ENCODE peak calls at places on chromosomes 5 and 9, in five cellular contexts. H, P, W, N and B are unnamed samples.

GRCh38 chr5:140632366-140633080 is 452 bp downstream of the CD14 start:
- DNase-seq in N (peak; percentile 37), P (peak; percentile 59), W (no peak), H (peak; percentile 68), B (peak; percentile 52)

GRCh38 chr5:152379331-152379730 is 25.7 kb downstream of the NMUR2 start:
- DNase-seq in N (no peak), W (no peak), P (no peak), H (no peak), B (no peak)

GRCh38 chr5:166123698-166124097 is 2167.7 kb upstream of the WWC1 start:
- DNase-seq in H (no peak), P (no peak), N (no peak), W (no peak), B (no peak)

GRCh38 chr5:607541-608285 is 4.4 kb upstream of the CEP72 start:
- DNase-seq in W (no peak), H (no peak), P (no peak), N (peak; percentile 25), B (no peak)

GRCh38 chr5:6525910-6526309 is 77.3 kb downstream of the UBE2QL1 start:
- DNase-seq in P (no peak), N (peak; percentile 52), H (no peak), W (peak; percentile 40), B (no peak)

GRCh38 chr5:108369167-108369566 is 12.7 kb downstream of the FBXL17 start:
- DNase-seq in W (no peak), P (no peak), N (no peak), H (no peak), B (no peak)

GRCh38 chr5:134041570-134042411 is 37.0 kb upstream of the VDAC1 start:
- DNase-seq in P (no peak), H (no peak), W (no peak), N (no peak), B (no peak)

GRCh38 chr5:75677607-75678006 is 39.6 kb downstream of the POC5 start:
- DNase-seq in N (no peak), W (no peak), P (no peak), H (no peak), B (no peak)

DNA sequence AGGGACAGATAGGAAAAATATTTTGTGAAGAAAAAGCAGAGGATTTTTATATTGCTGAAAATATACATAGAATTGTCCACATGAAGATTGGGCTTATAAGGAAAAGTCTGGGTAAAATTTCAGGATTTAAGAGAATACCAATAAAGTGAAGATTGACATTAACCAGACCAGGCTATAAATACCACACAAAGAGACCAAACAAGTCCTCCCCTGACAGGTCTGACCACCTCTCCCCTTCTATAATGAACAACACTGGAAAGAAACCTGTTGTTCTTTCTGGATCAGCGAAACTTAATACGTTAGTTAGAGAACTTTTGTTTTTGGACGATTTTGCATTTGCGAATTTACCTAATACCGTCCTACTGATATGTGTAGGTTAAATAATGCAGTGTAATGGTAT is 138.3 kb downstream of the ISL1 start:
- DNase-seq in N (no peak), H (no peak), P (no peak), W (no peak), B (no peak)
- H3K4me3 ChIP-seq in N (no peak overlapping the region), H (no peak overlapping the region), P (no peak overlapping the region), W (no peak overlapping the region), B (no peak overlapping the region)

DNA sequence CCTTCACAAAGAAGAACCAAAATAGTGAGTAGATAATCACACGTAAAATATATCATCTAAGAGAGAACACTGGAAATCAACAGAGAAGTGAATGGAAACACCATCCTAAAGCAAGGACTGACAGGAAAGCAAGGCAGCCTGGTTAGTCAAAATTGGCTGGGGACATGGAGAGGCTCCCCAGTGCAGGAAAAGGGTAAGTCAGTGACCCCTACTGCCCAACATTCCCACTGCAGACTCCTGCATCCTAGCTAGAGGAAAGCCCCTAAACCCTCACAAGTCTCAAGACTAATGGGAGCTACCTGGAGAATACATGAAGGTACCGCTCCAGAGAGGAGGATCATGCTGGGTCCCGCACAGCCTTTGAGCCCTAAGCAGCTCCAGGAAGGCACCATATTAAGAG is 60.1 kb downstream of the ZDHHC21 start:
- DNase-seq in N (no peak), H (no peak), W (no peak), P (no peak), B (no peak)
- H3K27ac ChIP-seq in N (no peak overlapping the region), H (no peak overlapping the region), W (no peak overlapping the region), P (no peak overlapping the region), B (no peak overlapping the region)

GRCh38 chr5:53109041-53109435 is 519 bp downstream of the MOCS2 start:
- DNase-seq in N (peak; percentile 8), P (no peak), W (no peak), H (no peak), B (no peak)

GRCh38 chr5:53112909-53113308 is 3.4 kb upstream of the MOCS2 start:
- DNase-seq in P (no peak), N (no peak), W (no peak), H (no peak), B (no peak)

GRCh38 chr5:53111139-53111538 is 1.6 kb upstream of the MOCS2 start:
- DNase-seq in W (no peak), H (no peak), N (no peak), P (no peak), B (no peak)

GRCh38 chr5:53110156-53110555 is 599 bp upstream of the MOCS2 start:
- DNase-seq in P (no peak), N (no peak), H (no peak), W (no peak), B (no peak)

GRCh38 chr5:53109436-53110127 is at the start of gene MOCS2:
- DNase-seq in N (peak; percentile 95), H (peak; percentile 92), W (peak; percentile 94), P (peak; percentile 65), B (peak; percentile 93)
- TF ChIP-seq CTCF in N (no peak), H (no peak), W (no peak), P (no peak), B (no peak)

GRCh38 chr9:8850916-8851315 is 1051.3 kb upstream of the DMAC1 start:
- DNase-seq in W (no peak), N (no peak), P (no peak), H (no peak), B (no peak)

GRCh38 chr9:8842402-8843193 is 1043.0 kb upstream of the DMAC1 start:
- DNase-seq in W (no peak), H (no peak), N (no peak), P (no peak), B (no peak)

GRCh38 chr9:8845808-8846207 is 1046.2 kb upstream of the DMAC1 start:
- DNase-seq in P (no peak), H (no peak), N (no peak), W (no peak), B (no peak)

GRCh38 chr9:8845376-8845775 is 1045.8 kb upstream of the DMAC1 start:
- DNase-seq in N (no peak), H (no peak), P (no peak), W (no peak), B (peak; percentile 42)
- H3K4me3 ChIP-seq in N (no peak overlapping the region), H (no peak overlapping the region), P (no peak overlapping the region), W (no peak overlapping the region), B (no peak overlapping the region)

GRCh38 chr5:96823900-96824351 is 16.2 kb upstream of the ERAP1 start:
- DNase-seq in W (peak; percentile 23), H (no peak), N (no peak), P (peak; percentile 89), B (no peak)

GRCh38 chr5:96825243-96825642 is 17.5 kb upstream of the ERAP1 start:
- DNase-seq in N (no peak), P (no peak), W (no peak), H (no peak), B (no peak)

GRCh38 chr5:96821260-96821916 is 13.6 kb upstream of the ERAP1 start:
- DNase-seq in W (no peak), H (no peak), P (no peak), N (no peak), B (no peak)

GRCh38 chr5:96826071-96826470 is 18.3 kb upstream of the ERAP1 start:
- DNase-seq in N (no peak), W (no peak), H (no peak), P (no peak), B (no peak)

GRCh38 chr5:96823060-96823459 is 15.3 kb upstream of the ERAP1 start:
- DNase-seq in H (no peak), P (no peak), N (no peak), W (no peak), B (no peak)
- H3K27ac ChIP-seq in H (no peak overlapping the region), P (no peak overlapping the region), N (no peak overlapping the region), W (no peak overlapping the region), B (no peak overlapping the region)

GRCh38 chr5:144469106-144469505 is 298.4 kb downstream of the KCTD16 start:
- DNase-seq in H (no peak), P (peak; percentile 75), N (no peak), W (no peak), B (no peak)

GRCh38 chr5:144465441-144465840 is 294.8 kb downstream of the KCTD16 start:
- DNase-seq in P (peak; percentile 44), N (no peak), H (no peak), W (no peak), B (no peak)

GRCh38 chr5:144473650-144474049 is 303.0 kb downstream of the KCTD16 start:
- DNase-seq in P (no peak), H (no peak), W (no peak), N (no peak), B (no peak)

GRCh38 chr5:144468542-144468941 is 297.9 kb downstream of the KCTD16 start:
- DNase-seq in H (no peak), N (no peak), P (peak; percentile 30), W (no peak), B (no peak)

DNA sequence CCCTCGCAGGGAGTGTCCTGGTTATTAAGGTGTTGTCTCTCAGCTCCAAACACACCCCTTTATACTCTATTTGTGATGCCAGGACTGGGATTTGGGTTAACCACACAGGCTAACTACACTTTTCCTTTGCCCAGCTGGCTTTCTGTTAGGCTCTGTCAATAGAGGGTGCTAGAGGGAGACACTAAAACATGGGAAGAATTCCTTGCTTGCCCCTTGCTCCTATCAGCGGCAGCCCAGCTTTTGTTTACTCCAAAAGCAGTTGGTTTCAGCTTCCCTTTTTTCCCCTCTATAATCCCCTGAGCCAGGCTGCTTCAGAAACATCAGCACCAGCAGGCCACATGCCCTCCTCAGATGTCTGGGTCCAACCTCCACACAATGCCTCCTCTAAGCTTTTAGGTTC is 297.1 kb downstream of the KCTD16 start:
- DNase-seq in P (peak; percentile 47), W (peak; percentile 9), H (no peak), N (no peak), B (no peak)
- TF ChIP-seq CTCF in P (peak; percentile 52), W (peak; percentile 42), H (no peak), N (peak; percentile 30), B (peak; percentile 50)

DNA sequence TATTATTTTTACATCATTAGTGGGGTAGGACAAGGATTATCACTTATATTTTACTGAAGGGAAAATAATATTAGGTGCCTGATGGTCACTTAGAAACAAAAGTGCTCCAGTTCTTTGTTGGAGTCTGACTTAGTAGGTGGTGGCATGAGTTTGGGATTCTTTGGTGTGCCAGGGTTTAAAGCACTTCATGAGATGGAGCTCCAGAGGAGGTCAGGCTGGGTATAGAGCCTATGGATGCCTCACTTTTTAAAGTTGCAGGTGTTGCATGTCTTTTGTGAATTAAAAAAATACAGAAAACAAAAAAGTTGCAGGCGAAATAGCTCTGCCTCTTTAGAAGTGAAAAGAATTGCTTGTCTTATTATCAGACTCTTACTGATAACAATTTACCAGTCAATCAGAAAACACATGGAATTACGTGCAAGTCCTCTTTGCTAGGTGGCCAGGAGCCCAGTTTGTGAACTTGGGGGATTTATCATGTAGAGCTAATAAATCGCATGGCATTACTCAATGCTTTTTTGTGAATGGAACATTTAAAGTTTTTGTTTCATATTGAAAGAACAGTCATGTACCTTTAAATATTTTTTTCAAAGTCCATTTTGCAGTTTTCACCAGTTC is 1.6 kb downstream of the ITK start:
- DNase-seq in P (no peak), H (no peak), W (no peak), N (no peak), B (no peak)
- H3K4me3 ChIP-seq in P (no peak overlapping the region), H (no peak overlapping the region), W (no peak overlapping the region), N (no peak overlapping the region), B (no peak overlapping the region)

GRCh38 chr9:98989036-98990000 is 45.6 kb downstream of the COL15A1 start:
- DNase-seq in W (peak; percentile 86), P (peak; percentile 100), N (no peak), H (peak; percentile 83), B (peak; percentile 79)
- H3K27ac ChIP-seq in W (peak overlapping the region; percentile 78), P (peak overlapping the region; percentile 85), N (no peak overlapping the region), H (peak overlapping the region; percentile 36), B (peak overlapping the region; percentile 79)